ENCODE peak calls at places on chromosomes 11 and 22, in ten cellular contexts. N is HFF-Myc; V is uterus; T is endodermal cell; H is LNCaP clone FGC; G is Calu3; I is CD8-positive, alpha-beta T cell; M is coronary artery; R is spleen; W is mucosa of descending colon. D is an unnamed sample.

GRCh38 chr11:88383446-88383845 is 45.9 kb upstream of the CTSC start:
- DNase-seq in N (no peak), V (no peak), T (no peak), H (peak; percentile 23), G (no peak), I (no peak), M (no peak), R (no peak), W (no peak), D (no peak)

GRCh38 chr11:117799634-117800033 is 2.6 kb upstream of the DSCAML1 start:
- DNase-seq in N (no peak), V (no peak), T (no peak), H (no peak), G (no peak), I (no peak), M (no peak), R (no peak), W (no peak), D (no peak)

GRCh38 chr11:96242191-96242845 is 100.7 kb downstream of the MAML2 start:
- DNase-seq in N (no peak), V (no peak), T (no peak), H (no peak), G (no peak), I (no peak), M (no peak), R (no peak), W (no peak), D (no peak)

GRCh38 chr11:119380816-119381185 is 689 bp downstream of the USP2 start:
- DNase-seq in N (no peak), V (no peak), T (peak; percentile 80), H (no peak), G (no peak), I (peak; percentile 49), M (no peak), R (no peak), W (no peak), D (no peak)

GRCh38 chr11:111269146-111269868 is 23.8 kb downstream of the POU2AF2 start:
- DNase-seq in N (no peak), V (no peak), T (no peak), H (no peak), G (no peak), I (no peak), M (no peak), R (no peak), W (no peak), D (no peak)

GRCh38 chr11:65422633-65423515 is at the start of gene NEAT1:
- DNase-seq in N (peak; percentile 89), V (peak; percentile 98), T (peak; percentile 94), H (peak; percentile 75), G (peak; percentile 96), I (peak; percentile 94), M (peak; percentile 99), R (peak; percentile 98), W (peak; percentile 99), D (peak; percentile 98)

GRCh38 chr11:67056640-67057409 is at the start of gene RHOD:
- DNase-seq in N (no peak), V (peak; percentile 29), T (peak; percentile 90), H (no peak), G (peak; percentile 74), I (peak; percentile 62), M (no peak), R (peak; percentile 87), W (peak; percentile 79), D (peak; percentile 80)

GRCh38 chr22:19820880-19821522 is 33.7 kb downstream of the GNB1L start:
- DNase-seq in N (no peak), V (no peak), T (peak; percentile 54), H (no peak), G (no peak), I (peak; percentile 41), M (peak; percentile 63), R (peak; percentile 75), W (no peak), D (no peak)

GRCh38 chr22:23251445-23252093 is 71.3 kb downstream of the BCR start:
- DNase-seq in N (peak; percentile 45), V (no peak), T (no peak), H (no peak), G (peak; percentile 29), I (no peak), M (no peak), R (no peak), W (no peak), D (no peak)

GRCh38 chr11:124893781-124894401 is 3.8 kb downstream of the ROBO4 start:
- DNase-seq in N (no peak), V (no peak), T (no peak), H (no peak), G (no peak), I (peak; percentile 34), M (peak; percentile 66), R (no peak), W (no peak), D (peak; percentile 53)

GRCh38 chr11:33982661-33983060 is 68.9 kb upstream of the CAPRIN1 start:
- DNase-seq in N (no peak), V (no peak), T (no peak), H (no peak), G (no peak), I (no peak), M (no peak), R (no peak), W (no peak), D (no peak)

GRCh38 chr11:61587951-61588695 is 7.2 kb upstream of the SYT7 start:
- DNase-seq in N (no peak), V (peak; percentile 73), T (peak; percentile 96), H (no peak), G (peak; percentile 82), I (peak; percentile 77), M (no peak), R (peak; percentile 83), W (peak; percentile 88), D (no peak)

GRCh38 chr11:61023086-61024035 is 51.9 kb downstream of the CD6 start:
- DNase-seq in N (no peak), V (no peak), T (no peak), H (no peak), G (no peak), I (peak; percentile 73), M (no peak), R (no peak), W (no peak), D (no peak)

GRCh38 chr22:28018461-28018927 is 99.4 kb upstream of the PITPNB start:
- DNase-seq in N (no peak), V (peak; percentile 11), T (no peak), H (no peak), G (no peak), I (no peak), M (no peak), R (peak; percentile 60), W (peak; percentile 9), D (peak; percentile 17)

DNA sequence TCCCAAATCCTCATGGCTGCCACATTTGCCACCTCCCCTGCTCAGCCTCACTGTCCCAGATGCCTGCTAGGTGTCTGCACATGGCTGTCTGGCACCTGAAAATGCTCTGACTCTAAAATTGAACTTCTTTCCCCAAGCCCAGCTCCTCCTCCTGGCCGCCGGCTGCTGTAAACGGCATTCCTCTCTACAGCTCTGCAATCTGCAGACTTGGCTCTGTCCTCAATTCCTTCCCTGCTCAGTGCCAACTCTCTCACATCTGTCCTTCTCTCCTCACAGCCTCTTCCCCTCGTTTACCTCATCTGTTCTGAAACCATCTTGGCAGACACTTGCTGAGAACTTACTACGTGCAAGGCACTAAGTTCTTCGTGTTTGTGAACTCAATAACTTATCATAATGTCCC is 169.4 kb upstream of the SYT13 start:
- DNase-seq in N (no peak), V (no peak), T (no peak), H (no peak), G (no peak), I (no peak), M (no peak), R (peak; percentile 36), W (no peak), D (no peak)
- TF ChIP-seq CTCF in N (no peak), V (no peak), T (no peak), H (no peak), G (no peak), I (no peak), M (no peak), R (no peak), W (no peak), D (no peak)

GRCh38 chr11:5071815-5072214 is 2.4 kb downstream of the OR52E1 start:
- DNase-seq in N (no peak), V (no peak), T (peak; percentile 66), H (no peak), G (no peak), I (no peak), M (no peak), R (no peak), W (no peak), D (no peak)
- TF ChIP-seq CTCF in N (no peak), V (no peak), T (peak; percentile 50), H (no peak), G (no peak), I (no peak), M (no peak), R (no peak), W (no peak), D (no peak)

GRCh38 chr22:29300807-29301601 is 5.4 kb upstream of the GAS2L1 start:
- DNase-seq in N (no peak), V (no peak), T (peak; percentile 66), H (no peak), G (no peak), I (no peak), M (no peak), R (no peak), W (no peak), D (no peak)
- TF ChIP-seq CTCF in N (no peak), V (no peak), T (no peak), H (no peak), G (no peak), I (no peak), M (no peak), R (no peak), W (no peak), D (no peak)

GRCh38 chr11:57482782-57483569 is 22.6 kb downstream of the RTN4RL2 start:
- DNase-seq in N (no peak), V (no peak), T (peak; percentile 91), H (no peak), G (no peak), I (peak; percentile 71), M (no peak), R (peak; percentile 87), W (peak; percentile 59), D (no peak)

GRCh38 chr11:57480409-57481137 is 20.2 kb downstream of the RTN4RL2 start:
- DNase-seq in N (no peak), V (no peak), T (peak; percentile 97), H (no peak), G (peak; percentile 79), I (peak; percentile 74), M (no peak), R (peak; percentile 85), W (peak; percentile 86), D (peak; percentile 68)

GRCh38 chr11:57481915-57482781 is 21.8 kb downstream of the RTN4RL2 start:
- DNase-seq in N (no peak), V (no peak), T (peak; percentile 63), H (no peak), G (no peak), I (no peak), M (no peak), R (peak; percentile 73), W (no peak), D (no peak)

GRCh38 chr11:57479925-57480324 is 19.6 kb downstream of the RTN4RL2 start:
- DNase-seq in N (no peak), V (no peak), T (no peak), H (no peak), G (no peak), I (no peak), M (no peak), R (no peak), W (no peak), D (no peak)

GRCh38 chr11:57481315-57481714 is 21.0 kb downstream of the RTN4RL2 start:
- DNase-seq in N (no peak), V (no peak), T (no peak), H (no peak), G (no peak), I (no peak), M (no peak), R (no peak), W (no peak), D (no peak)
- TF ChIP-seq CTCF in N (no peak), V (no peak), T (no peak), H (no peak), G (no peak), I (no peak), M (no peak), R (no peak), W (no peak), D (no peak)